ENCODE peak calls at places on chromosomes 3 and 15, in four cellular contexts. X, R, Z and J are unnamed samples.

GRCh38 chr3:52849656-52850055 is 14.8 kb upstream of the MUSTN1 start:
- DNase-seq in X (no peak), R (no peak), Z (no peak), J (no peak)

GRCh38 chr15:68700395-68701123 is 120.1 kb downstream of the ANP32A start:
- DNase-seq in X (peak; percentile 21), R (peak; percentile 79), Z (peak; percentile 55), J (peak; percentile 81)

GRCh38 chr3:39125837-39126500 is 18.5 kb downstream of the TTC21A start:
- DNase-seq in X (no peak), R (peak; percentile 37), Z (no peak), J (no peak)

GRCh38 chr3:133466531-133467386 is 66.9 kb downstream of the BFSP2 start:
- DNase-seq in X (no peak), R (peak; percentile 5), Z (no peak), J (no peak)

GRCh38 chr3:44983413-44984040 is 7.5 kb downstream of the EXOSC7 start:
- DNase-seq in X (no peak), R (no peak), Z (no peak), J (no peak)

GRCh38 chr15:90086868-90087268 is 15.4 kb downstream of the IDH2 start:
- DNase-seq in X (no peak), R (peak; percentile 52), Z (no peak), J (peak; percentile 22)

GRCh38 chr3:112293368-112294321 is at the start of gene SLC9C1:
- DNase-seq in X (peak; percentile 28), R (peak; percentile 91), Z (peak; percentile 79), J (peak; percentile 85)

GRCh38 chr3:196686436-196686835 is 25.6 kb downstream of the CEP19 start:
- DNase-seq in X (no peak), R (peak; percentile 35), Z (no peak), J (no peak)

GRCh38 chr3:157101470-157101869 is 58.5 kb downstream of the CCNL1 start:
- DNase-seq in X (no peak), R (no peak), Z (no peak), J (no peak)

GRCh38 chr3:124401841-124402240 is 328.4 kb upstream of the UMPS start:
- DNase-seq in X (no peak), R (peak; percentile 11), Z (peak; percentile 25), J (no peak)

GRCh38 chr3:127655641-127656040 is 17.1 kb upstream of the ABTB1 start:
- DNase-seq in X (peak; percentile 44), R (peak; percentile 49), Z (peak; percentile 24), J (peak; percentile 39)

GRCh38 chr3:158110658-158111018 is 749 bp downstream of the RSRC1 start:
- DNase-seq in X (no peak), R (no peak), Z (no peak), J (no peak)

GRCh38 chr3:197366301-197367044 is 68.1 kb upstream of the DLG1 start:
- DNase-seq in X (no peak), R (peak; percentile 37), Z (no peak), J (peak; percentile 65)

GRCh38 chr15:34699968-34700640 is 54.7 kb downstream of the GJD2 start:
- DNase-seq in X (no peak), R (peak; percentile 2), Z (no peak), J (no peak)

GRCh38 chr3:132789959-132790358 is 67.8 kb upstream of the NPHP3 start:
- DNase-seq in X (no peak), R (no peak), Z (no peak), J (no peak)

GRCh38 chr15:52124270-52124878 is 11.8 kb upstream of the BCL2L10 start:
- DNase-seq in X (no peak), R (no peak), Z (peak; percentile 55), J (peak; percentile 41)

GRCh38 chr3:16478516-16478915 is 35.0 kb downstream of the RFTN1 start:
- DNase-seq in X (peak; percentile 66), R (peak; percentile 88), Z (peak; percentile 75), J (peak; percentile 60)

GRCh38 chr3:43616034-43616433 is 5.8 kb downstream of the ANO10 start:
- DNase-seq in X (no peak), R (no peak), Z (no peak), J (no peak)

GRCh38 chr3:140424211-140424610 is 253.7 kb upstream of the TRIM42 start:
- DNase-seq in X (no peak), R (no peak), Z (no peak), J (no peak)

GRCh38 chr3:120471643-120472042 is 20.9 kb upstream of the FSTL1 start:
- DNase-seq in X (no peak), R (peak; percentile 54), Z (peak; percentile 52), J (peak; percentile 70)

GRCh38 chr3:156633335-156633734 is 41.1 kb upstream of the TIPARP start:
- DNase-seq in X (peak; percentile 52), R (peak; percentile 83), Z (peak; percentile 80), J (peak; percentile 69)

GRCh38 chr3:183619624-183620274 is 15.7 kb upstream of the KLHL24 start:
- DNase-seq in X (no peak), R (no peak), Z (no peak), J (no peak)

GRCh38 chr3:28088811-28089526 is 152.4 kb upstream of the CMC1 start:
- DNase-seq in X (no peak), R (no peak), Z (no peak), J (no peak)

GRCh38 chr3:102181202-102181920 is 253.5 kb upstream of the ZPLD1 start:
- DNase-seq in X (peak; percentile 75), R (peak; percentile 95), Z (peak; percentile 83), J (peak; percentile 91)

GRCh38 chr15:44193651-44194396 is 1.2 kb downstream of the FRMD5 start:
- DNase-seq in X (no peak), R (peak; percentile 38), Z (peak; percentile 8), J (peak; percentile 37)

GRCh38 chr3:194632211-194632982 is 822 bp downstream of the TMEM44 start:
- DNase-seq in X (no peak), R (peak; percentile 57), Z (peak; percentile 38), J (peak; percentile 35)

GRCh38 chr3:134352031-134352671 is 22.1 kb downstream of the AMOTL2 start:
- DNase-seq in X (no peak), R (peak; percentile 49), Z (no peak), J (no peak)

GRCh38 chr3:55330355-55330754 is 156.8 kb downstream of the WNT5A start:
- DNase-seq in X (peak; percentile 88), R (peak; percentile 85), Z (peak; percentile 94), J (peak; percentile 98)

GRCh38 chr3:83928391-83928790 is 1030.4 kb upstream of the CADM2 start:
- DNase-seq in X (no peak), R (no peak), Z (no peak), J (no peak)

GRCh38 chr3:184724662-184725061 is 12.8 kb upstream of the MAGEF1 start:
- DNase-seq in X (no peak), R (no peak), Z (no peak), J (no peak)

GRCh38 chr3:30292192-30292893 is 314.1 kb upstream of the TGFBR2 start:
- DNase-seq in X (peak; percentile 42), R (peak; percentile 76), Z (peak; percentile 50), J (peak; percentile 84)

GRCh38 chr3:79247367-79248103 is 520.3 kb downstream of the ROBO1 start:
- DNase-seq in X (no peak), R (peak; percentile 60), Z (peak; percentile 44), J (peak; percentile 72)
- H3K4me3 ChIP-seq in X (no peak overlapping the region), R (no peak overlapping the region), Z (no peak overlapping the region), J (no peak overlapping the region)

GRCh38 chr3:50415066-50415465 is 55.7 kb upstream of the TMEM115 start:
- DNase-seq in X (no peak), R (no peak), Z (no peak), J (no peak)
- TF ChIP-seq CTCF in X (no peak), R (peak; percentile 2), Z (peak; percentile 30), J (no peak)

DNA sequence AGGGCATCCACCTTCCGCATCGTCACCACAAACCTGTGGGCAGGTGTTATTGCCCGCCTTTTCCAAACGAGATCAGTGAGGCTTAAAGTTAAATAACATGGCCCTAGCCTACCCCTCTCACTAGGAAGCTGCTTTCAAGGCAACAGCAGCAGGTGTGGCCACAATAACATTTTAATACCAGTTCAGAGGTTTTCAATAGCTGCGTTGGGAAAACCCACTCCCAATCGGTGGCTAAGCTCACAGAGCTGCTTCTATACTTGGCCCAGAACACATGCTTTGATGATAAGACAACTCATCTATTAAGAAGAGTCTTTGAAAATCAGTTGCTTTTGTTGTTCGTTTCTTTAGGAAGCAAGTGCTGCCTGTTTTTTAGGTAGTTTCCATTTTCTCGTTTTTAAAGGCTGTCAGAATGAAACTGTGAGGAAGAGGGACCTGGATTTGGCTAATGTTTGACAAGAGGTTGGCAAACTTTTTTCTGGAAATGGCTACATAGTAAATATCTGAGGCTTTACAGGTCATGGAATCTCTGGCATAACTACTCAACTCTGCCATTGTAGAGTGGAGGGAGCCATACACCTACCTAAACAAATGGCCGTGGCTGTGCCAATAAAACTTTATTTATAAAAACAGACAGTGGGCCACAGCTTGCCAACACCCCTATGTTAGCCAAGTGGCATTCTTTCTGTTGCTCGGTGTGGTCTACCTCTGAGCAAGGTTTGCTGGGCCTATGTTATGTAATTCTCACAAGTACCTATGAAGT is 179.6 kb downstream of the FEZF2 start:
- DNase-seq in X (no peak), R (no peak), Z (no peak), J (no peak)
- H3K4me3 ChIP-seq in X (no peak overlapping the region), R (no peak overlapping the region), Z (no peak overlapping the region), J (no peak overlapping the region)

DNA sequence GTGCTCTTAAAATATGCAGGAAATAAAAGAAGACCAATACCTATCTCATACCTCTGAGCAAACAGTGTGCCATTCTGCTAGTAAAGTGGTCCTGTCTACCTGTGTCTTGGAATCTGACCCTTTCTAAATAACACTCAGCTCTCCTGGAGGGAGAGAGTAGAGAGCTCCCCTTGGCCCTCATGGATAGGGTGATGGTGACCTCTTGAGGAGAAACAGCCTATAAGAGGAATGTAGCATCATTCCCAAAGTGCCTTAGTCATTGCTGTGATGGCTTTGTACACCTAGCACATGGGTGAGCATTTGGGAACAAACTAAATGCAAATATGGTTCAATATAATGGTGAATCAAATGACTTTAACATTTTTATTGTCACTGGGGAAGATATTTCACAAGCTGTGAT is 10.0 kb downstream of the SNTN start:
- DNase-seq in X (no peak), R (no peak), Z (no peak), J (no peak)
- TF ChIP-seq CTCF in X (peak; percentile 38), R (no peak), Z (no peak), J (no peak)

GRCh38 chr15:25188051-25188450 is 233.3 kb downstream of the SNRPN start:
- DNase-seq in X (no peak), R (no peak), Z (no peak), J (no peak)

GRCh38 chr15:25186906-25187645 is 232.3 kb downstream of the SNRPN start:
- DNase-seq in X (no peak), R (no peak), Z (no peak), J (no peak)

GRCh38 chr15:25188551-25189101 is 233.8 kb downstream of the SNRPN start:
- DNase-seq in X (no peak), R (no peak), Z (no peak), J (no peak)

GRCh38 chr15:25189551-25189950 is 234.8 kb downstream of the SNRPN start:
- DNase-seq in X (no peak), R (no peak), Z (no peak), J (no peak)

GRCh38 chr15:25192651-25193050 is 237.9 kb downstream of the SNRPN start:
- DNase-seq in X (no peak), R (no peak), Z (no peak), J (no peak)
- H3K4me3 ChIP-seq in X (no peak overlapping the region), R (no peak overlapping the region), Z (no peak overlapping the region), J (no peak overlapping the region)

GRCh38 chr3:72629191-72629611 is 219.0 kb downstream of the SHQ1 start:
- DNase-seq in X (no peak), R (peak; percentile 3), Z (no peak), J (no peak)

GRCh38 chr3:72627276-72627675 is 221.0 kb downstream of the SHQ1 start:
- DNase-seq in X (no peak), R (no peak), Z (no peak), J (no peak)

GRCh38 chr3:72625616-72626337 is 222.5 kb downstream of the SHQ1 start:
- DNase-seq in X (peak; percentile 37), R (peak; percentile 66), Z (no peak), J (no peak)

GRCh38 chr3:72630614-72631344 is 217.5 kb downstream of the SHQ1 start:
- DNase-seq in X (no peak), R (no peak), Z (no peak), J (no peak)

GRCh38 chr3:72628065-72628464 is 220.2 kb downstream of the SHQ1 start:
- DNase-seq in X (no peak), R (no peak), Z (no peak), J (no peak)
- TF ChIP-seq CTCF in X (no peak), R (no peak), Z (no peak), J (no peak)